ENCODE peak calls at places on chromosome 11, in four cellular contexts. U is GM06990, P is HFFc6, W is hepatic stellate cell. E is an unnamed sample.

GRCh38 chr11:76317296-76317695 is 63.6 kb downstream of the THAP12 start:
- DNase-seq in U (no peak), P (no peak), W (no peak), E (no peak)

GRCh38 chr11:125935629-125936199 is 10.1 kb upstream of the VSIG10L2 start:
- DNase-seq in U (no peak), P (no peak), W (no peak), E (no peak)

GRCh38 chr11:81989093-81989492 is 744.6 kb downstream of the FAM181B start:
- DNase-seq in U (no peak), P (no peak), W (no peak), E (no peak)

GRCh38 chr11:18706330-18707243 is 8.0 kb downstream of the TMEM86A start:
- DNase-seq in U (no peak), P (no peak), W (no peak), E (peak)

GRCh38 chr11:9005087-9005486 is 1.3 kb upstream of the NRIP3 start:
- DNase-seq in U (no peak), P (no peak), W (no peak), E (no peak)

GRCh38 chr11:17457361-17458104 is 19.1 kb downstream of the ABCC8 start:
- DNase-seq in U (no peak), P (no peak), W (no peak), E (no peak)

GRCh38 chr11:118897721-118898310 is 14.1 kb downstream of the CXCR5 start:
- DNase-seq in U (no peak), P (no peak), W (no peak), E (no peak)

GRCh38 chr11:34065505-34066203 is 14.1 kb downstream of the CAPRIN1 start:
- DNase-seq in U (no peak), P (peak), W (no peak), E (no peak)

GRCh38 chr11:119375629-119376196 is 5.8 kb downstream of the USP2 start:
- DNase-seq in U (no peak), P (peak), W (peak), E (no peak)

GRCh38 chr11:114171257-114172054 is 111.9 kb downstream of the ZBTB16 start:
- DNase-seq in U (no peak), P (no peak), W (no peak), E (no peak)